ENCODE peak calls at places on chromosomes 2 and 18, in nine cellular contexts. One of them, this sample, is unnamed.

GRCh38 chr2:130798472-130799221 is 38.1 kb upstream of the ARHGEF4 start:
- DNase-seq in substantia nigra: no peak
- DNase-seq in HFFc6: no peak
- DNase-seq in stimulated activated CD4-positive, alpha-beta T cell treated with anti-CD3 and anti-CD28 coated beads, Interleukin-12 subunit alpha, Interleukin-12 subunit beta, amount 100 ng/mL, for 4 hours: no peak
- DNase-seq in PC-3: no peak
- DNase-seq in astrocyte of the spinal cord: no peak
- DNase-seq in neural crest cell: peak
- DNase-seq in WERI-Rb-1: no peak
- DNase-seq in activated naive CD4-positive, alpha-beta T cell: no peak
- DNase-seq in this sample: peak

GRCh38 chr2:28343971-28344715 is 48.5 kb upstream of the FOSL2 start:
- DNase-seq in substantia nigra: no peak
- DNase-seq in HFFc6: no peak
- DNase-seq in stimulated activated CD4-positive, alpha-beta T cell treated with anti-CD3 and anti-CD28 coated beads, Interleukin-12 subunit alpha, Interleukin-12 subunit beta, amount 100 ng/mL, for 4 hours: no peak
- DNase-seq in PC-3: no peak
- DNase-seq in astrocyte of the spinal cord: no peak
- DNase-seq in neural crest cell: no peak
- DNase-seq in WERI-Rb-1: no peak
- DNase-seq in activated naive CD4-positive, alpha-beta T cell: no peak
- DNase-seq in this sample: no peak

GRCh38 chr2:151410485-151410833 is 757 bp downstream of the RIF1 start:
- DNase-seq in substantia nigra: no peak
- DNase-seq in HFFc6: no peak
- DNase-seq in stimulated activated CD4-positive, alpha-beta T cell treated with anti-CD3 and anti-CD28 coated beads, Interleukin-12 subunit alpha, Interleukin-12 subunit beta, amount 100 ng/mL, for 4 hours: peak
- DNase-seq in PC-3: peak
- DNase-seq in astrocyte of the spinal cord: no peak
- DNase-seq in neural crest cell: no peak
- DNase-seq in WERI-Rb-1: peak
- DNase-seq in activated naive CD4-positive, alpha-beta T cell: peak
- DNase-seq in this sample: peak

GRCh38 chr18:4358618-4359017 is 96.5 kb downstream of the DLGAP1 start:
- DNase-seq in substantia nigra: no peak
- DNase-seq in HFFc6: no peak
- DNase-seq in stimulated activated CD4-positive, alpha-beta T cell treated with anti-CD3 and anti-CD28 coated beads, Interleukin-12 subunit alpha, Interleukin-12 subunit beta, amount 100 ng/mL, for 4 hours: no peak
- DNase-seq in PC-3: no peak
- DNase-seq in astrocyte of the spinal cord: no peak
- DNase-seq in neural crest cell: no peak
- DNase-seq in WERI-Rb-1: no peak
- DNase-seq in activated naive CD4-positive, alpha-beta T cell: no peak
- DNase-seq in this sample: no peak

GRCh38 chr18:9673296-9674251 is 34.5 kb upstream of the RAB31 start:
- DNase-seq in substantia nigra: no peak
- DNase-seq in HFFc6: peak
- DNase-seq in stimulated activated CD4-positive, alpha-beta T cell treated with anti-CD3 and anti-CD28 coated beads, Interleukin-12 subunit alpha, Interleukin-12 subunit beta, amount 100 ng/mL, for 4 hours: no peak
- DNase-seq in PC-3: peak
- DNase-seq in astrocyte of the spinal cord: peak
- DNase-seq in neural crest cell: no peak
- DNase-seq in WERI-Rb-1: peak
- DNase-seq in activated naive CD4-positive, alpha-beta T cell: no peak
- DNase-seq in this sample: peak

GRCh38 chr2:126634273-126634861 is 21.6 kb upstream of the GYPC start:
- DNase-seq in substantia nigra: no peak
- DNase-seq in HFFc6: no peak
- DNase-seq in stimulated activated CD4-positive, alpha-beta T cell treated with anti-CD3 and anti-CD28 coated beads, Interleukin-12 subunit alpha, Interleukin-12 subunit beta, amount 100 ng/mL, for 4 hours: peak
- DNase-seq in PC-3: peak
- DNase-seq in astrocyte of the spinal cord: no peak
- DNase-seq in neural crest cell: no peak
- DNase-seq in WERI-Rb-1: no peak
- DNase-seq in activated naive CD4-positive, alpha-beta T cell: peak
- DNase-seq in this sample: no peak

GRCh38 chr2:118048396-118048795 is 34.5 kb upstream of the CCDC93 start:
- DNase-seq in substantia nigra: no peak
- DNase-seq in HFFc6: peak
- DNase-seq in stimulated activated CD4-positive, alpha-beta T cell treated with anti-CD3 and anti-CD28 coated beads, Interleukin-12 subunit alpha, Interleukin-12 subunit beta, amount 100 ng/mL, for 4 hours: no peak
- DNase-seq in PC-3: no peak
- DNase-seq in astrocyte of the spinal cord: no peak
- DNase-seq in neural crest cell: no peak
- DNase-seq in WERI-Rb-1: no peak
- DNase-seq in activated naive CD4-positive, alpha-beta T cell: no peak
- DNase-seq in this sample: no peak

GRCh38 chr2:74186038-74186437 is 7.4 kb upstream of the MOB1A start:
- DNase-seq in substantia nigra: no peak
- DNase-seq in HFFc6: no peak
- DNase-seq in stimulated activated CD4-positive, alpha-beta T cell treated with anti-CD3 and anti-CD28 coated beads, Interleukin-12 subunit alpha, Interleukin-12 subunit beta, amount 100 ng/mL, for 4 hours: no peak
- DNase-seq in PC-3: no peak
- DNase-seq in astrocyte of the spinal cord: no peak
- DNase-seq in neural crest cell: no peak
- DNase-seq in WERI-Rb-1: no peak
- DNase-seq in activated naive CD4-positive, alpha-beta T cell: no peak
- DNase-seq in this sample: no peak

GRCh38 chr2:24672589-24672988 is 120.6 kb downstream of the PTRHD1 start:
- DNase-seq in substantia nigra: no peak
- DNase-seq in HFFc6: no peak
- DNase-seq in stimulated activated CD4-positive, alpha-beta T cell treated with anti-CD3 and anti-CD28 coated beads, Interleukin-12 subunit alpha, Interleukin-12 subunit beta, amount 100 ng/mL, for 4 hours: no peak
- DNase-seq in PC-3: no peak
- DNase-seq in astrocyte of the spinal cord: no peak
- DNase-seq in neural crest cell: no peak
- DNase-seq in WERI-Rb-1: no peak
- DNase-seq in activated naive CD4-positive, alpha-beta T cell: no peak
- DNase-seq in this sample: no peak

GRCh38 chr2:158061763-158062162 is 39.9 kb upstream of the UPP2 start:
- DNase-seq in substantia nigra: no peak
- DNase-seq in HFFc6: no peak
- DNase-seq in stimulated activated CD4-positive, alpha-beta T cell treated with anti-CD3 and anti-CD28 coated beads, Interleukin-12 subunit alpha, Interleukin-12 subunit beta, amount 100 ng/mL, for 4 hours: no peak
- DNase-seq in PC-3: no peak
- DNase-seq in astrocyte of the spinal cord: no peak
- DNase-seq in neural crest cell: no peak
- DNase-seq in WERI-Rb-1: no peak
- DNase-seq in activated naive CD4-positive, alpha-beta T cell: no peak
- DNase-seq in this sample: no peak

GRCh38 chr18:64017870-64018269 is 48.0 kb downstream of the SERPINB8 start:
- DNase-seq in substantia nigra: no peak
- DNase-seq in HFFc6: peak
- DNase-seq in stimulated activated CD4-positive, alpha-beta T cell treated with anti-CD3 and anti-CD28 coated beads, Interleukin-12 subunit alpha, Interleukin-12 subunit beta, amount 100 ng/mL, for 4 hours: no peak
- DNase-seq in PC-3: peak
- DNase-seq in astrocyte of the spinal cord: peak
- DNase-seq in neural crest cell: no peak
- DNase-seq in WERI-Rb-1: no peak
- DNase-seq in activated naive CD4-positive, alpha-beta T cell: no peak
- DNase-seq in this sample: peak

GRCh38 chr2:121073320-121074210 is 211.4 kb downstream of the TFCP2L1 start:
- DNase-seq in substantia nigra: no peak
- DNase-seq in HFFc6: no peak
- DNase-seq in stimulated activated CD4-positive, alpha-beta T cell treated with anti-CD3 and anti-CD28 coated beads, Interleukin-12 subunit alpha, Interleukin-12 subunit beta, amount 100 ng/mL, for 4 hours: no peak
- DNase-seq in PC-3: no peak
- DNase-seq in astrocyte of the spinal cord: no peak
- DNase-seq in neural crest cell: no peak
- DNase-seq in WERI-Rb-1: no peak
- DNase-seq in activated naive CD4-positive, alpha-beta T cell: no peak
- DNase-seq in this sample: no peak

This sample was measured in cardiac muscle cell.